ENCODE peak calls at places on chromosomes 5 and 9, in nine cellular contexts. N, I, F, M, Y, B, H, P and C are unnamed samples.

GRCh38 chr9:123401879-123402513 is 46.0 kb downstream of the CRB2 start:
- DNase-seq in N (no peak), I (no peak), F (peak), M (peak), Y (no peak), B (no peak), H (peak), P (no peak), C (peak)

GRCh38 chr9:114746591-114746990 is 59.2 kb downstream of the TNFSF15 start:
- DNase-seq in N (no peak), I (no peak), F (no peak), M (peak), Y (no peak), B (no peak), H (no peak), P (no peak), C (peak)

GRCh38 chr5:73967347-73967746 is 341.4 kb downstream of the ARHGEF28 start:
- DNase-seq in N (no peak), I (no peak), F (no peak), M (no peak), Y (no peak), B (no peak), H (no peak), P (no peak), C (no peak)

GRCh38 chr9:134026561-134026960 is 1.3 kb downstream of the BRD3OS start:
- DNase-seq in N (no peak), I (no peak), F (no peak), M (no peak), Y (no peak), B (no peak), H (no peak), P (no peak), C (no peak)

GRCh38 chr5:143383988-143384387 is 19.5 kb downstream of the NR3C1 start:
- DNase-seq in N (no peak), I (no peak), F (no peak), M (no peak), Y (no peak), B (no peak), H (no peak), P (no peak), C (no peak)

GRCh38 chr9:112135706-112136105 is 39.4 kb downstream of the SUSD1 start:
- DNase-seq in N (no peak), I (no peak), F (no peak), M (no peak), Y (no peak), B (no peak), H (no peak), P (no peak), C (no peak)

GRCh38 chr5:20514145-20514544 is 526.1 kb upstream of the CDH18 start:
- DNase-seq in N (no peak), I (no peak), F (no peak), M (no peak), Y (no peak), B (no peak), H (peak), P (no peak), C (no peak)

GRCh38 chr5:144187699-144188294 is 17.1 kb downstream of the KCTD16 start:
- DNase-seq in N (peak), I (peak), F (peak), M (peak), Y (no peak), B (no peak), H (peak), P (peak), C (peak)